ENCODE peak calls at places on chromosomes 2 and 18, in five cellular contexts. R, B, M, Y and D are unnamed samples.

GRCh38 chr2:101238930-101239759 is 13.5 kb upstream of the CNOT11 start:
- DNase-seq in R (peak; percentile 80), B (peak; percentile 9), M (no peak), Y (no peak), D (no peak)

GRCh38 chr2:209473930-209474419 is 50.1 kb downstream of the MAP2 start:
- DNase-seq in R (no peak), B (peak; percentile 93), M (peak; percentile 42), Y (peak; percentile 94), D (peak; percentile 11)

GRCh38 chr2:40242315-40242714 is 209.6 kb downstream of the SLC8A1 start:
- DNase-seq in R (no peak), B (no peak), M (no peak), Y (no peak), D (no peak)

GRCh38 chr2:63654959-63655358 is 66.2 kb downstream of the MDH1 start:
- DNase-seq in R (no peak), B (peak; percentile 61), M (no peak), Y (peak; percentile 9), D (no peak)

GRCh38 chr18:23943903-23944624 is 70.5 kb upstream of the TTC39C start:
- DNase-seq in R (no peak), B (no peak), M (no peak), Y (peak; percentile 82), D (no peak)

GRCh38 chr2:157488877-157489276 is 45.0 kb upstream of the CYTIP start:
- DNase-seq in R (peak; percentile 83), B (peak; percentile 28), M (no peak), Y (no peak), D (no peak)

GRCh38 chr2:122704109-122704563 is 948.7 kb downstream of the TSN start:
- DNase-seq in R (no peak), B (no peak), M (no peak), Y (no peak), D (no peak)

GRCh38 chr18:60053747-60054304 is 154.0 kb downstream of the PMAIP1 start:
- DNase-seq in R (no peak), B (peak; percentile 97), M (no peak), Y (peak; percentile 88), D (peak; percentile 8)

GRCh38 chr2:176129013-176129796 is at the start of gene HOXD8:
- DNase-seq in R (peak; percentile 74), B (no peak), M (no peak), Y (peak; percentile 22), D (no peak)

GRCh38 chr2:241935314-241935713 is 65.8 kb downstream of the RTP5 start:
- DNase-seq in R (no peak), B (peak; percentile 70), M (no peak), Y (peak; percentile 42), D (no peak)

GRCh38 chr2:223560704-223561435 is 41.3 kb downstream of the SCG2 start:
- DNase-seq in R (no peak), B (peak; percentile 43), M (no peak), Y (peak; percentile 28), D (no peak)

GRCh38 chr2:164567335-164567989 is 53.8 kb downstream of the GRB14 start:
- DNase-seq in R (no peak), B (no peak), M (no peak), Y (no peak), D (no peak)

GRCh38 chr2:235131334-235132305 is 179.8 kb downstream of the SH3BP4 start:
- DNase-seq in R (no peak), B (no peak), M (no peak), Y (no peak), D (no peak)

GRCh38 chr2:17196380-17196779 is 321.9 kb downstream of the RAD51AP2 start:
- DNase-seq in R (no peak), B (no peak), M (no peak), Y (no peak), D (no peak)

GRCh38 chr2:241865957-241866858 is 3.3 kb upstream of the RTP5 start:
- DNase-seq in R (no peak), B (no peak), M (no peak), Y (no peak), D (peak; percentile 43)

GRCh38 chr2:155372969-155373368 is 674.5 kb downstream of the KCNJ3 start:
- DNase-seq in R (no peak), B (peak; percentile 33), M (no peak), Y (peak; percentile 60), D (peak; percentile 15)

GRCh38 chr2:239275037-239275685 is 125.7 kb downstream of the HDAC4 start:
- DNase-seq in R (peak; percentile 77), B (peak; percentile 98), M (peak; percentile 12), Y (peak; percentile 98), D (no peak)

GRCh38 chr2:217440000-217440399 is 562.8 kb downstream of the TNS1 start:
- DNase-seq in R (no peak), B (no peak), M (no peak), Y (peak; percentile 27), D (no peak)

GRCh38 chr2:44894058-44894457 is 47.4 kb upstream of the SIX3 start:
- DNase-seq in R (no peak), B (no peak), M (no peak), Y (no peak), D (no peak)

GRCh38 chr2:130391058-130391871 is 35.4 kb downstream of the PTPN18 start:
- DNase-seq in R (peak; percentile 93), B (peak; percentile 64), M (peak; percentile 35), Y (peak; percentile 65), D (peak; percentile 90)

GRCh38 chr2:195543063-195543462 is 114.0 kb upstream of the SLC39A10 start:
- DNase-seq in R (no peak), B (no peak), M (no peak), Y (no peak), D (no peak)

GRCh38 chr2:69585855-69586560 is 57.5 kb downstream of the AAK1 start:
- DNase-seq in R (no peak), B (no peak), M (no peak), Y (no peak), D (no peak)

GRCh38 chr2:151439127-151439526 is 29.4 kb downstream of the RIF1 start:
- DNase-seq in R (peak; percentile 76), B (no peak), M (no peak), Y (no peak), D (no peak)

GRCh38 chr2:104443137-104443536 is 410.8 kb upstream of the POU3F3 start:
- DNase-seq in R (no peak), B (no peak), M (no peak), Y (no peak), D (no peak)

GRCh38 chr2:127697482-127698180 is 3.7 kb upstream of the SFT2D3 start:
- DNase-seq in R (no peak), B (no peak), M (no peak), Y (no peak), D (no peak)

GRCh38 chr2:218074031-218074430 is 5.0 kb downstream of the RUFY4 start:
- DNase-seq in R (no peak), B (peak; percentile 32), M (no peak), Y (no peak), D (peak; percentile 61)

GRCh38 chr2:45000921-45001628 is 8.2 kb downstream of the SIX2 start:
- DNase-seq in R (no peak), B (no peak), M (no peak), Y (no peak), D (no peak)

GRCh38 chr18:44654555-44654954 is 26.1 kb upstream of the SETBP1 start:
- DNase-seq in R (no peak), B (peak; percentile 62), M (no peak), Y (peak; percentile 53), D (no peak)

GRCh38 chr18:79903787-79904356 is 47.6 kb downstream of the SLC66A2 start:
- DNase-seq in R (peak; percentile 19), B (no peak), M (no peak), Y (no peak), D (no peak)

GRCh38 chr2:128797092-128797491 is 478.4 kb upstream of the HS6ST1 start:
- DNase-seq in R (no peak), B (no peak), M (no peak), Y (no peak), D (no peak)

GRCh38 chr18:1542230-1542774 is 637.6 kb downstream of the ADCYAP1 start:
- DNase-seq in R (no peak), B (no peak), M (no peak), Y (no peak), D (no peak)

GRCh38 chr2:149924549-149925213 is 337.1 kb upstream of the MMADHC start:
- DNase-seq in R (no peak), B (no peak), M (no peak), Y (no peak), D (no peak)

GRCh38 chr2:205687018-205687956 is 5.0 kb downstream of the NRP2 start:
- DNase-seq in R (no peak), B (peak; percentile 64), M (no peak), Y (no peak), D (no peak)

GRCh38 chr2:134957477-134957876 is 38.9 kb downstream of the CCNT2 start:
- DNase-seq in R (no peak), B (no peak), M (no peak), Y (no peak), D (no peak)

GRCh38 chr2:188788621-188789020 is 185.6 kb upstream of the COL3A1 start:
- DNase-seq in R (peak; percentile 49), B (peak; percentile 84), M (no peak), Y (peak; percentile 93), D (no peak)

GRCh38 chr2:145649061-145649460 is 1129.1 kb upstream of the ZEB2 start:
- DNase-seq in R (no peak), B (no peak), M (no peak), Y (no peak), D (no peak)

GRCh38 chr2:38174131-38174530 is 98.2 kb upstream of the CYP1B1 start:
- DNase-seq in R (no peak), B (no peak), M (no peak), Y (no peak), D (no peak)

GRCh38 chr18:48795696-48796095 is 155.1 kb downstream of the SMAD7 start:
- DNase-seq in R (no peak), B (no peak), M (no peak), Y (no peak), D (no peak)

GRCh38 chr2:232525199-232525598 is 761 bp upstream of the CHRND start:
- DNase-seq in R (no peak), B (no peak), M (no peak), Y (no peak), D (no peak)

GRCh38 chr18:32056613-32057358 is 34.9 kb upstream of the RNF138 start:
- DNase-seq in R (no peak), B (no peak), M (no peak), Y (no peak), D (peak; percentile 29)